ENCODE peak calls at places on chromosomes 1 and 21, in ten cellular contexts. W, U, S, R, M, B, V, I, A and X are unnamed samples.

GRCh38 chr1:48051466-48052126 is 54.4 kb upstream of the TRABD2B start:
- DNase-seq in W (no peak), M (peak; percentile 63), U (peak; percentile 2), V (no peak), R (no peak), I (no peak), B (no peak), A (no peak), S (no peak), X (no peak)

GRCh38 chr1:183932412-183932811 is 105.1 kb downstream of the COLGALT2 start:
- DNase-seq in I (no peak), A (no peak), M (peak; percentile 63), S (peak; percentile 68), R (no peak), V (no peak), W (no peak), B (peak; percentile 55), U (no peak), X (no peak)

GRCh38 chr1:52598729-52599128 is 3.4 kb upstream of the GPX7 start:
- DNase-seq in W (no peak), U (no peak), V (no peak), A (no peak), M (no peak), B (no peak), S (no peak), I (no peak), R (no peak), X (no peak)

GRCh38 chr1:209651148-209651547 is 1.1 kb downstream of the LAMB3 start:
- DNase-seq in V (no peak), W (peak; percentile 75), M (peak; percentile 92), A (no peak), S (peak; percentile 61), R (no peak), B (no peak), I (peak; percentile 38), U (no peak), X (no peak)

GRCh38 chr1:150764617-150765090 is 924 bp downstream of the CTSS start:
- DNase-seq in A (no peak), V (no peak), U (no peak), I (peak; percentile 65), B (no peak), M (peak; percentile 74), W (no peak), R (no peak), S (no peak), X (no peak)

GRCh38 chr1:113747376-113747775 is 11.9 kb downstream of the PHTF1 start:
- DNase-seq in B (no peak), W (no peak), M (peak; percentile 9), U (no peak), R (no peak), A (no peak), I (no peak), S (no peak), V (no peak), X (no peak)

GRCh38 chr1:2451744-2452582 is 24.1 kb upstream of the PLCH2 start:
- DNase-seq in S (no peak), I (no peak), R (no peak), B (no peak), V (no peak), U (no peak), M (peak; percentile 67), W (no peak), A (no peak), X (peak; percentile 61)

GRCh38 chr1:96845464-96845863 is 123.9 kb downstream of the PTBP2 start:
- DNase-seq in V (no peak), I (peak; percentile 83), R (no peak), M (peak; percentile 2), W (no peak), U (no peak), A (no peak), S (no peak), B (no peak), X (peak; percentile 27)

GRCh38 chr1:1345384-1345783 is 3.8 kb downstream of the DVL1 start:
- DNase-seq in M (no peak), I (no peak), R (no peak), W (no peak), S (no peak), B (no peak), A (no peak), V (no peak), U (no peak), X (no peak)

GRCh38 chr1:230186874-230187273 is 119.8 kb downstream of the GALNT2 start:
- DNase-seq in I (no peak), U (no peak), A (no peak), B (no peak), R (no peak), M (no peak), W (no peak), S (no peak), V (no peak), X (no peak)

GRCh38 chr1:232211149-232211548 is 418.8 kb downstream of the SIPA1L2 start:
- DNase-seq in U (no peak), V (no peak), R (no peak), S (no peak), B (no peak), M (no peak), W (no peak), I (peak; percentile 71), A (no peak), X (no peak)

GRCh38 chr1:19557609-19558051 is 72.3 kb upstream of the CAPZB start:
- DNase-seq in S (no peak), I (no peak), U (no peak), R (no peak), M (no peak), B (no peak), V (no peak), A (no peak), W (no peak), X (no peak)

GRCh38 chr1:94871031-94871430 is 50.9 kb downstream of the SLC44A3 start:
- DNase-seq in S (no peak), A (no peak), W (no peak), R (no peak), I (no peak), U (no peak), V (no peak), B (no peak), M (no peak), X (peak; percentile 45)

GRCh38 chr1:116713474-116713873 is 40.8 kb upstream of the CD2 start:
- DNase-seq in V (no peak), R (no peak), I (no peak), B (no peak), M (no peak), U (no peak), A (no peak), S (no peak), W (no peak), X (no peak)

GRCh38 chr1:7390604-7391000 is 380.5 kb upstream of the VAMP3 start:
- DNase-seq in W (peak; percentile 4), A (no peak), I (no peak), S (no peak), R (no peak), B (no peak), U (no peak), M (no peak), V (no peak), X (peak; percentile 74)

GRCh38 chr21:35530726-35531125 is 481.6 kb upstream of the RUNX1 start:
- DNase-seq in V (no peak), M (no peak), R (no peak), U (no peak), S (no peak), I (no peak), W (no peak), A (no peak), B (no peak), X (peak; percentile 32)

GRCh38 chr1:229203030-229203751 is 67.7 kb upstream of the RAB4A start:
- DNase-seq in W (no peak), V (peak; percentile 23), S (no peak), U (no peak), M (peak; percentile 72), A (no peak), B (no peak), I (peak; percentile 73), R (no peak), X (peak; percentile 93)

GRCh38 chr1:85884372-85885035 is 176.3 kb upstream of the ZNHIT6 start:
- DNase-seq in B (no peak), R (no peak), M (peak; percentile 0), I (no peak), S (no peak), V (no peak), W (no peak), A (no peak), U (peak; percentile 36), X (peak; percentile 55)

GRCh38 chr1:147618077-147618569 is 52.2 kb downstream of the ACP6 start:
- DNase-seq in M (no peak), I (no peak), V (no peak), U (no peak), S (peak; percentile 62), R (no peak), W (no peak), B (no peak), A (no peak), X (peak; percentile 34)

GRCh38 chr1:17046043-17046657 is 7.7 kb downstream of the SDHB start:
- DNase-seq in B (no peak), V (no peak), W (no peak), U (peak; percentile 63), M (peak; percentile 25), S (no peak), I (peak; percentile 69), A (no peak), R (no peak), X (peak; percentile 81)

GRCh38 chr1:23369335-23370013 is at the start of gene ZNF436:
- DNase-seq in W (peak; percentile 89), M (peak; percentile 48), A (no peak), R (no peak), V (peak; percentile 62), S (peak; percentile 84), U (peak; percentile 94), B (peak; percentile 35), I (peak; percentile 68), X (peak; percentile 88)

GRCh38 chr1:66526036-66526435 is 7.9 kb upstream of the SGIP1 start:
- DNase-seq in B (no peak), I (no peak), V (no peak), S (no peak), M (no peak), A (no peak), W (no peak), R (no peak), U (no peak), X (no peak)

GRCh38 chr1:30012455-30013440 is 710.6 kb downstream of the MATN1 start:
- DNase-seq in U (no peak), S (no peak), A (no peak), I (no peak), M (no peak), V (no peak), W (no peak), R (no peak), B (no peak), X (peak; percentile 26)

GRCh38 chr1:157168015-157168414 is 29.8 kb upstream of the ETV3 start:
- DNase-seq in R (no peak), U (no peak), M (no peak), B (no peak), V (no peak), I (no peak), A (no peak), W (no peak), S (no peak), X (no peak)

GRCh38 chr1:181104042-181104789 is 15.7 kb downstream of the IER5 start:
- DNase-seq in A (no peak), R (no peak), V (peak; percentile 66), U (no peak), M (peak; percentile 48), B (no peak), I (no peak), W (no peak), S (peak; percentile 45), X (no peak)

GRCh38 chr1:93200714-93201113 is 20.2 kb downstream of the CCDC18 start:
- DNase-seq in V (no peak), W (no peak), S (no peak), M (no peak), B (no peak), I (no peak), A (no peak), R (no peak), U (no peak), X (no peak)

GRCh38 chr1:234890694-234891093 is 237.9 kb downstream of the TOMM20 start:
- DNase-seq in V (no peak), M (no peak), S (no peak), U (no peak), W (no peak), B (no peak), A (no peak), I (no peak), R (no peak), X (no peak)

GRCh38 chr1:53073899-53074311 is 11.9 kb downstream of the PODN start:
- DNase-seq in A (no peak), V (no peak), U (no peak), I (no peak), S (peak; percentile 22), M (no peak), W (no peak), R (no peak), B (no peak), X (no peak)